ENCODE peak calls at places on chromosome 17, in nine cellular contexts. H is anterior cingulate cortex; Q is activated CD4-positive, alpha-beta memory T cell treated with anti-CD3 and anti-CD28 coated beads, Interleukin-2, amount 10 ng/mL, durations not matched to agents 7 days and 5 days; V is IMR-90; C is stimulated activated CD8-positive, alpha-beta memory T cell treated with anti-CD3 and anti-CD28 coated beads, Interleukin-4, amount 100 ng/mL, for 1 hour; D is left cardiac atrium; Y is left ventricle myocardium inferior; O is cardiac muscle cell; B is activated CD8-positive, alpha-beta T cell treated with anti-CD3 and anti-CD28 coated beads for 36 hours. I is an unnamed sample.

GRCh38 chr17:78124081-78124835 is 4.3 kb downstream of the TMC6 start:
- DNase-seq in H (no peak), Q (no peak), V (no peak), C (no peak), D (no peak), Y (no peak), O (no peak), B (no peak), I (no peak)

GRCh38 chr17:7323731-7324437 is 5.3 kb downstream of the NEURL4 start:
- DNase-seq in H (no peak), Q (peak; percentile 71), V (peak; percentile 17), C (no peak), D (peak; percentile 63), Y (peak; percentile 50), O (peak; percentile 53), B (peak; percentile 78), I (peak; percentile 50)

GRCh38 chr17:49590874-49591273 is 15.2 kb downstream of the NXPH3 start:
- DNase-seq in H (no peak), Q (no peak), V (no peak), C (no peak), D (no peak), Y (no peak), O (no peak), B (no peak), I (no peak)

GRCh38 chr17:82835766-82836512 is 3.9 kb downstream of the ZNF750 start:
- DNase-seq in H (no peak), Q (no peak), V (no peak), C (no peak), D (no peak), Y (no peak), O (no peak), B (no peak), I (no peak)

GRCh38 chr17:5210853-5211252 is 19.2 kb upstream of the ZNF594 start:
- DNase-seq in H (no peak), Q (no peak), V (no peak), C (no peak), D (no peak), Y (no peak), O (no peak), B (no peak), I (no peak)

GRCh38 chr17:15657868-15658775 is 26.0 kb downstream of the TRIM16 start:
- DNase-seq in H (no peak), Q (no peak), V (no peak), C (no peak), D (no peak), Y (no peak), O (no peak), B (no peak), I (no peak)

GRCh38 chr17:9999948-10000695 is 95.1 kb upstream of the RCVRN start:
- DNase-seq in H (no peak), Q (no peak), V (no peak), C (no peak), D (no peak), Y (no peak), O (no peak), B (no peak), I (no peak)

GRCh38 chr17:33112763-33113162 is 121.1 kb downstream of the SPACA3 start:
- DNase-seq in H (no peak), Q (no peak), V (peak; percentile 18), C (no peak), D (no peak), Y (no peak), O (no peak), B (no peak), I (peak; percentile 69)

GRCh38 chr17:60129164-60129563 is 20.6 kb upstream of the CA4 start:
- DNase-seq in H (no peak), Q (no peak), V (no peak), C (no peak), D (no peak), Y (no peak), O (no peak), B (no peak), I (no peak)

GRCh38 chr17:19415311-19415710 is 4.3 kb downstream of the RNF112 start:
- DNase-seq in H (no peak), Q (no peak), V (no peak), C (no peak), D (no peak), Y (no peak), O (no peak), B (no peak), I (no peak)

GRCh38 chr17:31052187-31052889 is 42.4 kb upstream of the NF1 start:
- DNase-seq in H (no peak), Q (peak; percentile 26), V (peak; percentile 96), C (no peak), D (peak; percentile 62), Y (peak; percentile 29), O (no peak), B (no peak), I (peak; percentile 98)

GRCh38 chr17:81408049-81408448 is 12.8 kb downstream of the BAHCC1 start:
- DNase-seq in H (no peak), Q (no peak), V (no peak), C (no peak), D (no peak), Y (no peak), O (no peak), B (no peak), I (no peak)

GRCh38 chr17:6392609-6393367 is 42.1 kb downstream of the AIPL1 start:
- DNase-seq in H (no peak), Q (no peak), V (no peak), C (no peak), D (no peak), Y (no peak), O (no peak), B (no peak), I (no peak)

GRCh38 chr17:79102214-79102613 is 27.6 kb downstream of the ENGASE start:
- DNase-seq in H (no peak), Q (no peak), V (no peak), C (no peak), D (no peak), Y (no peak), O (no peak), B (no peak), I (no peak)

GRCh38 chr17:52505601-52506000 is 347.1 kb upstream of the CA10 start:
- DNase-seq in H (no peak), Q (no peak), V (no peak), C (no peak), D (no peak), Y (no peak), O (no peak), B (no peak), I (no peak)

GRCh38 chr17:55806745-55807466 is 56.1 kb downstream of the PCTP start:
- DNase-seq in H (no peak), Q (no peak), V (no peak), C (no peak), D (no peak), Y (no peak), O (no peak), B (peak; percentile 5), I (no peak)

GRCh38 chr17:76820039-76820438 is 48.2 kb upstream of the MGAT5B start:
- DNase-seq in H (no peak), Q (no peak), V (no peak), C (no peak), D (no peak), Y (no peak), O (no peak), B (no peak), I (no peak)

GRCh38 chr17:31674305-31674704 is 184.7 kb downstream of the COPRS start:
- DNase-seq in H (no peak), Q (no peak), V (peak; percentile 50), C (no peak), D (no peak), Y (no peak), O (no peak), B (no peak), I (peak; percentile 76)

GRCh38 chr17:77070888-77071279 is 69.9 kb upstream of the SEC14L1 start:
- DNase-seq in H (no peak), Q (no peak), V (no peak), C (no peak), D (no peak), Y (no peak), O (no peak), B (no peak), I (no peak)

GRCh38 chr17:16944334-16945140 is 27.4 kb downstream of the TNFRSF13B start:
- DNase-seq in H (no peak), Q (peak; percentile 11), V (no peak), C (no peak), D (no peak), Y (no peak), O (no peak), B (no peak), I (no peak)

GRCh38 chr17:67156269-67157199 is 88.5 kb downstream of the HELZ start:
- DNase-seq in H (no peak), Q (no peak), V (peak; percentile 14), C (no peak), D (no peak), Y (no peak), O (no peak), B (peak; percentile 50), I (peak; percentile 37)

I was measured in fibroblast of mammary gland.